ENCODE peak calls at places on chromosomes 1 and 21, in five cellular contexts. N is activated naive CD8-positive, alpha-beta T cell treated with anti-CD3 and anti-CD28 coated beads for 36 hours; R is fibroblast of the aortic adventitia; A is stimulated activated CD4-positive, alpha-beta T cell treated with anti-CD3 and anti-CD28 coated beads, Interleukin-2, amount 100 ng/mL, for 48 hours; Z is EL. U is an unnamed sample.

GRCh38 chr1:110209715-110210603 is at the start of gene KCNC4:
- DNase-seq in N (peak), Z (peak), A (peak), R (peak), U (peak)

GRCh38 chr1:97743129-97743528 is 177.7 kb downstream of the DPYD start:
- DNase-seq in R (no peak), N (no peak), Z (no peak), A (no peak), U (no peak)

GRCh38 chr1:162398999-162399580 is 12.8 kb downstream of the SH2D1B start:
- DNase-seq in R (no peak), A (no peak), N (no peak), Z (no peak), U (peak)

GRCh38 chr1:29639156-29639736 is 402.9 kb downstream of the PTPRU start:
- DNase-seq in A (no peak), Z (no peak), R (no peak), N (no peak), U (no peak)

GRCh38 chr1:156126701-156127534 is 12.4 kb downstream of the LMNA start:
- DNase-seq in R (peak), A (peak), N (peak), Z (peak), U (no peak)

GRCh38 chr1:115883240-115883639 is 42.3 kb upstream of the NHLH2 start:
- DNase-seq in R (no peak), N (no peak), A (no peak), Z (no peak), U (no peak)

GRCh38 chr1:167121375-167122120 is 27.7 kb downstream of the STYXL2 start:
- DNase-seq in A (peak), Z (peak), R (peak), N (peak), U (no peak)

GRCh38 chr1:22952694-22953391 is 19.8 kb downstream of the LACTBL1 start:
- DNase-seq in N (peak), A (no peak), Z (no peak), R (no peak), U (no peak)

GRCh38 chr21:27221084-27221483 is 254.2 kb upstream of the ADAMTS5 start:
- DNase-seq in Z (no peak), R (no peak), N (no peak), A (no peak), U (no peak)

GRCh38 chr1:243416510-243416909 is 160.7 kb downstream of the SDCCAG8 start:
- DNase-seq in A (no peak), N (no peak), Z (no peak), R (no peak), U (no peak)

GRCh38 chr1:147924813-147925212 is 3.4 kb upstream of the GPR89B start:
- DNase-seq in Z (no peak), A (no peak), N (peak), R (no peak), U (no peak)

U was measured in HAP-1.